ENCODE peak calls at places on chromosomes 7 and 10, in six cellular contexts. One of them, this sample, is unnamed.

GRCh38 chr7:25303380-25304321 is 75.4 kb upstream of the NPVF start:
- DNase-seq in upper lobe of right lung: no peak
- DNase-seq in amygdala: no peak
- DNase-seq in HFF-Myc: no peak
- DNase-seq in HTR-8/SVneo: no peak
- DNase-seq in activated gamma-delta T cell treated with Interleukin-2 at 50 U/mL for 16 hours: no peak
- DNase-seq in this sample: no peak

GRCh38 chr7:83791737-83792136 is 142.8 kb upstream of the SEMA3E start:
- DNase-seq in activated gamma-delta T cell treated with Interleukin-2 at 50 U/mL for 16 hours: no peak
- DNase-seq in HTR-8/SVneo: no peak
- DNase-seq in HFF-Myc: no peak
- DNase-seq in upper lobe of right lung: no peak
- DNase-seq in amygdala: no peak
- DNase-seq in this sample: no peak

GRCh38 chr10:127410030-127410429 is 139.1 kb upstream of the NPS start:
- DNase-seq in amygdala: no peak
- DNase-seq in HTR-8/SVneo: no peak
- DNase-seq in activated gamma-delta T cell treated with Interleukin-2 at 50 U/mL for 16 hours: no peak
- DNase-seq in upper lobe of right lung: no peak
- DNase-seq in HFF-Myc: no peak
- DNase-seq in this sample: no peak

GRCh38 chr10:43196131-43196980 is 58.1 kb downstream of the CSGALNACT2 start:
- DNase-seq in upper lobe of right lung: peak; percentile 57
- DNase-seq in HTR-8/SVneo: no peak
- DNase-seq in activated gamma-delta T cell treated with Interleukin-2 at 50 U/mL for 16 hours: no peak
- DNase-seq in amygdala: no peak
- DNase-seq in HFF-Myc: no peak
- DNase-seq in this sample: no peak

GRCh38 chr7:139505563-139505962 is 17.9 kb upstream of the CLEC2L start:
- DNase-seq in HTR-8/SVneo: no peak
- DNase-seq in activated gamma-delta T cell treated with Interleukin-2 at 50 U/mL for 16 hours: no peak
- DNase-seq in upper lobe of right lung: no peak
- DNase-seq in amygdala: no peak
- DNase-seq in HFF-Myc: no peak
- DNase-seq in this sample: no peak

GRCh38 chr7:142413280-142414000 is 155.6 kb upstream of the PRSS58 start:
- DNase-seq in HFF-Myc: no peak
- DNase-seq in HTR-8/SVneo: no peak
- DNase-seq in activated gamma-delta T cell treated with Interleukin-2 at 50 U/mL for 16 hours: no peak
- DNase-seq in upper lobe of right lung: no peak
- DNase-seq in amygdala: no peak
- DNase-seq in this sample: no peak

GRCh38 chr10:88196298-88196697 is 332.9 kb downstream of the PTEN start:
- DNase-seq in activated gamma-delta T cell treated with Interleukin-2 at 50 U/mL for 16 hours: no peak
- DNase-seq in upper lobe of right lung: no peak
- DNase-seq in HFF-Myc: no peak
- DNase-seq in HTR-8/SVneo: no peak
- DNase-seq in amygdala: no peak
- DNase-seq in this sample: no peak

GRCh38 chr7:105678811-105679495 is 97.7 kb upstream of the EFCAB10 start:
- DNase-seq in amygdala: no peak
- DNase-seq in activated gamma-delta T cell treated with Interleukin-2 at 50 U/mL for 16 hours: no peak
- DNase-seq in upper lobe of right lung: peak; percentile 82
- DNase-seq in HFF-Myc: no peak
- DNase-seq in HTR-8/SVneo: no peak
- DNase-seq in this sample: no peak

GRCh38 chr10:63416376-63416775 is 49.4 kb downstream of the JMJD1C start:
- DNase-seq in HFF-Myc: peak; percentile 45
- DNase-seq in HTR-8/SVneo: no peak
- DNase-seq in activated gamma-delta T cell treated with Interleukin-2 at 50 U/mL for 16 hours: no peak
- DNase-seq in amygdala: no peak
- DNase-seq in upper lobe of right lung: no peak
- DNase-seq in this sample: no peak

GRCh38 chr7:101156866-101157589 is 2.8 kb downstream of the AP1S1 start:
- DNase-seq in HTR-8/SVneo: no peak
- DNase-seq in amygdala: no peak
- DNase-seq in upper lobe of right lung: no peak
- DNase-seq in activated gamma-delta T cell treated with Interleukin-2 at 50 U/mL for 16 hours: no peak
- DNase-seq in HFF-Myc: no peak
- DNase-seq in this sample: no peak

GRCh38 chr7:98641646-98642489 is 24.8 kb downstream of the NPTX2 start:
- DNase-seq in HFF-Myc: no peak
- DNase-seq in HTR-8/SVneo: no peak
- DNase-seq in activated gamma-delta T cell treated with Interleukin-2 at 50 U/mL for 16 hours: no peak
- DNase-seq in upper lobe of right lung: peak; percentile 27
- DNase-seq in amygdala: no peak
- DNase-seq in this sample: no peak

GRCh38 chr7:108603922-108604684 is 34.4 kb downstream of the DNAJB9 start:
- DNase-seq in amygdala: no peak
- DNase-seq in HFF-Myc: no peak
- DNase-seq in activated gamma-delta T cell treated with Interleukin-2 at 50 U/mL for 16 hours: no peak
- DNase-seq in upper lobe of right lung: no peak
- DNase-seq in HTR-8/SVneo: no peak
- DNase-seq in this sample: no peak

GRCh38 chr7:98034044-98035035 is 44.3 kb upstream of the OCM2 start:
- DNase-seq in HTR-8/SVneo: no peak
- DNase-seq in upper lobe of right lung: no peak
- DNase-seq in HFF-Myc: no peak
- DNase-seq in activated gamma-delta T cell treated with Interleukin-2 at 50 U/mL for 16 hours: no peak
- DNase-seq in amygdala: no peak
- DNase-seq in this sample: no peak

GRCh38 chr7:87767827-87768226 is 108.3 kb downstream of the SLC25A40 start:
- DNase-seq in HFF-Myc: no peak
- DNase-seq in HTR-8/SVneo: no peak
- DNase-seq in activated gamma-delta T cell treated with Interleukin-2 at 50 U/mL for 16 hours: no peak
- DNase-seq in upper lobe of right lung: no peak
- DNase-seq in amygdala: no peak
- DNase-seq in this sample: no peak

GRCh38 chr7:149869867-149870266 is 3.9 kb upstream of the ATP6V0E2 start:
- DNase-seq in amygdala: no peak
- DNase-seq in HFF-Myc: no peak
- DNase-seq in activated gamma-delta T cell treated with Interleukin-2 at 50 U/mL for 16 hours: peak; percentile 49
- DNase-seq in upper lobe of right lung: no peak
- DNase-seq in HTR-8/SVneo: no peak
- DNase-seq in this sample: no peak

GRCh38 chr7:155811895-155812761 is at the start of gene SHH:
- DNase-seq in amygdala: no peak
- DNase-seq in upper lobe of right lung: no peak
- DNase-seq in activated gamma-delta T cell treated with Interleukin-2 at 50 U/mL for 16 hours: no peak
- DNase-seq in HTR-8/SVneo: no peak
- DNase-seq in HFF-Myc: no peak
- DNase-seq in this sample: no peak

GRCh38 chr10:11145498-11145855 is 127.8 kb downstream of the CELF2 start:
- DNase-seq in amygdala: no peak
- DNase-seq in upper lobe of right lung: no peak
- DNase-seq in HFF-Myc: no peak
- DNase-seq in HTR-8/SVneo: no peak
- DNase-seq in activated gamma-delta T cell treated with Interleukin-2 at 50 U/mL for 16 hours: peak; percentile 73
- DNase-seq in this sample: peak; percentile 66

GRCh38 chr7:139061416-139061815 is 25.6 kb upstream of the ZC3HAV1L start:
- DNase-seq in activated gamma-delta T cell treated with Interleukin-2 at 50 U/mL for 16 hours: no peak
- DNase-seq in amygdala: no peak
- DNase-seq in HTR-8/SVneo: no peak
- DNase-seq in HFF-Myc: no peak
- DNase-seq in upper lobe of right lung: no peak
- DNase-seq in this sample: no peak

GRCh38 chr7:26153246-26153822 is 1.3 kb downstream of the NFE2L3 start:
- DNase-seq in HTR-8/SVneo: no peak
- DNase-seq in activated gamma-delta T cell treated with Interleukin-2 at 50 U/mL for 16 hours: no peak
- DNase-seq in upper lobe of right lung: no peak
- DNase-seq in HFF-Myc: no peak
- DNase-seq in amygdala: no peak
- DNase-seq in this sample: no peak

GRCh38 chr10:21724695-21725371 is 190.8 kb downstream of the MLLT10 start:
- DNase-seq in upper lobe of right lung: peak; percentile 67
- DNase-seq in HTR-8/SVneo: peak; percentile 78
- DNase-seq in amygdala: peak; percentile 65
- DNase-seq in HFF-Myc: peak; percentile 100
- DNase-seq in activated gamma-delta T cell treated with Interleukin-2 at 50 U/mL for 16 hours: peak; percentile 61
- DNase-seq in this sample: no peak

GRCh38 chr7:76397409-76398183 is 11.9 kb downstream of the SSC4D start:
- DNase-seq in HTR-8/SVneo: no peak
- DNase-seq in activated gamma-delta T cell treated with Interleukin-2 at 50 U/mL for 16 hours: peak; percentile 73
- DNase-seq in upper lobe of right lung: peak; percentile 93
- DNase-seq in amygdala: peak; percentile 34
- DNase-seq in HFF-Myc: no peak
- DNase-seq in this sample: peak; percentile 65

GRCh38 chr10:285216-285967 is 150.1 kb downstream of the ZMYND11 start:
- DNase-seq in HTR-8/SVneo: no peak
- DNase-seq in amygdala: no peak
- DNase-seq in upper lobe of right lung: no peak
- DNase-seq in activated gamma-delta T cell treated with Interleukin-2 at 50 U/mL for 16 hours: no peak
- DNase-seq in HFF-Myc: no peak
- DNase-seq in this sample: no peak

GRCh38 chr10:131806646-131807317 is 94.0 kb upstream of the PPP2R2D start:
- DNase-seq in upper lobe of right lung: no peak
- DNase-seq in HTR-8/SVneo: no peak
- DNase-seq in amygdala: no peak
- DNase-seq in HFF-Myc: no peak
- DNase-seq in activated gamma-delta T cell treated with Interleukin-2 at 50 U/mL for 16 hours: no peak
- DNase-seq in this sample: no peak

GRCh38 chr10:103751696-103752287 is 103.6 kb downstream of the SH3PXD2A start:
- DNase-seq in HTR-8/SVneo: no peak
- DNase-seq in activated gamma-delta T cell treated with Interleukin-2 at 50 U/mL for 16 hours: no peak
- DNase-seq in amygdala: no peak
- DNase-seq in HFF-Myc: no peak
- DNase-seq in upper lobe of right lung: no peak
- DNase-seq in this sample: no peak

This sample was measured in CD8-positive, alpha-beta T cell.